ENCODE peak calls at places on chromosomes 11 and 22, in ten cellular contexts. X, M, E, N, O, I, J, Q, C and Z are unnamed samples.
A peak's percentile ranks its signal among the peaks of the same experiment; 100 is the strongest.

GRCh38 chr22:19903031-19903430 is 38.5 kb upstream of the COMT start:
- DNase-seq in X (no peak), C (no peak), Q (no peak), N (no peak), O (no peak), M (no peak), I (no peak), E (no peak), J (no peak), Z (no peak)

GRCh38 chr11:78239781-78240180 is 51.1 kb downstream of the USP35 start:
- DNase-seq in J (no peak), C (no peak), O (no peak), M (no peak), X (no peak), Q (no peak), E (no peak), I (no peak), N (no peak), Z (no peak)

GRCh38 chr22:43826142-43827093 is 14.3 kb upstream of the EFCAB6 start:
- DNase-seq in E (no peak), Q (no peak), M (peak; percentile 30), I (no peak), O (no peak), X (no peak), J (peak; percentile 65), N (no peak), C (peak; percentile 41), Z (peak; percentile 61)

GRCh38 chr11:2885017-2885675 is 429 bp downstream of the CDKN1C start:
- DNase-seq in E (no peak), M (peak; percentile 65), J (peak; percentile 50), N (peak; percentile 35), X (peak; percentile 14), Q (no peak), O (no peak), I (peak; percentile 53), C (no peak), Z (no peak)

GRCh38 chr22:17243524-17243923 is 24.3 kb upstream of the ADA2 start:
- DNase-seq in M (no peak), O (peak; percentile 52), E (no peak), Q (no peak), I (peak; percentile 22), X (no peak), J (no peak), N (no peak), C (no peak), Z (no peak)

GRCh38 chr22:25404556-25404922 is 159.9 kb upstream of the GRK3 start:
- DNase-seq in Q (no peak), E (no peak), O (no peak), C (no peak), I (peak; percentile 30), X (no peak), N (no peak), J (no peak), M (no peak), Z (no peak)

GRCh38 chr11:57675176-57675941 is 7.4 kb downstream of the ZDHHC5 start:
- DNase-seq in E (no peak), Q (no peak), O (no peak), J (no peak), I (no peak), N (no peak), C (peak; percentile 24), M (no peak), X (no peak), Z (no peak)

GRCh38 chr11:126257764-126258163 is 10.9 kb downstream of the SRPRA start:
- DNase-seq in X (no peak), J (peak; percentile 62), E (no peak), M (no peak), N (no peak), Q (no peak), C (no peak), I (no peak), O (no peak), Z (no peak)

GRCh38 chr11:46353706-46354105 is 6.4 kb downstream of the DGKZ start:
- DNase-seq in C (no peak), I (peak; percentile 78), X (no peak), O (no peak), E (no peak), J (no peak), Q (no peak), M (peak; percentile 24), N (no peak), Z (no peak)

GRCh38 chr22:47328550-47329243 is 566.2 kb downstream of the TBC1D22A start:
- DNase-seq in X (no peak), I (no peak), C (no peak), N (no peak), M (no peak), O (no peak), J (peak; percentile 96), Q (no peak), E (no peak), Z (no peak)

GRCh38 chr11:120608760-120609211 is 97.2 kb downstream of the GRIK4 start:
- DNase-seq in E (no peak), Q (no peak), J (no peak), O (no peak), N (peak; percentile 19), X (no peak), M (no peak), I (no peak), C (no peak), Z (peak; percentile 35)

GRCh38 chr22:41518048-41518347 is 26.3 kb downstream of the POLR3H start:
- DNase-seq in N (no peak), E (no peak), I (no peak), Q (no peak), J (no peak), X (no peak), C (no peak), O (no peak), M (no peak), Z (no peak)

GRCh38 chr11:93903989-93904388 is 53.6 kb upstream of the VSTM5 start:
- DNase-seq in J (no peak), I (no peak), N (no peak), E (no peak), O (no peak), Q (no peak), X (no peak), M (no peak), C (peak; percentile 15), Z (peak; percentile 39)